ENCODE peak calls at places on chromosome 17, in four cellular contexts. One of them, this sample, is unnamed.

GRCh38 chr17:8300629-8301242 is 5.5 kb upstream of the SLC25A35 start:
- DNase-seq in HCT116: peak; percentile 62
- DNase-seq in neural progenitor cell: peak; percentile 83
- DNase-seq in cardiac muscle cell: peak; percentile 76
- DNase-seq in this sample: peak; percentile 72

GRCh38 chr17:8820311-8821010 is 21.3 kb upstream of the MFSD6L start:
- DNase-seq in HCT116: no peak
- DNase-seq in neural progenitor cell: no peak
- DNase-seq in cardiac muscle cell: no peak
- DNase-seq in this sample: no peak

GRCh38 chr17:52376137-52376536 is 217.6 kb upstream of the CA10 start:
- DNase-seq in HCT116: no peak
- DNase-seq in neural progenitor cell: peak; percentile 23
- DNase-seq in cardiac muscle cell: no peak
- DNase-seq in this sample: no peak

GRCh38 chr17:63437287-63438091 is 8.6 kb downstream of the CYB561 start:
- DNase-seq in HCT116: no peak
- DNase-seq in neural progenitor cell: no peak
- DNase-seq in cardiac muscle cell: peak; percentile 27
- DNase-seq in this sample: no peak

GRCh38 chr17:45150911-45151809 is 2.9 kb downstream of the HEXIM1 start:
- DNase-seq in HCT116: no peak
- DNase-seq in neural progenitor cell: no peak
- DNase-seq in cardiac muscle cell: no peak
- DNase-seq in this sample: no peak

GRCh38 chr17:30095507-30096244 is 20.9 kb upstream of the NSRP1 start:
- DNase-seq in HCT116: peak; percentile 69
- DNase-seq in neural progenitor cell: peak; percentile 64
- DNase-seq in cardiac muscle cell: peak; percentile 84
- DNase-seq in this sample: no peak

GRCh38 chr17:349666-350065 is 2.9 kb downstream of the RPH3AL start:
- DNase-seq in HCT116: no peak
- DNase-seq in neural progenitor cell: no peak
- DNase-seq in cardiac muscle cell: peak; percentile 22
- DNase-seq in this sample: no peak

GRCh38 chr17:76270127-76270592 is 5.0 kb downstream of the UBALD2 start:
- DNase-seq in HCT116: no peak
- DNase-seq in neural progenitor cell: no peak
- DNase-seq in cardiac muscle cell: no peak
- DNase-seq in this sample: no peak

GRCh38 chr17:8016632-8017424 is 14.4 kb downstream of the GUCY2D start:
- DNase-seq in HCT116: no peak
- DNase-seq in neural progenitor cell: peak; percentile 80
- DNase-seq in cardiac muscle cell: peak; percentile 76
- DNase-seq in this sample: peak; percentile 30

GRCh38 chr17:12020595-12021590 is at the start of gene MAP2K4:
- DNase-seq in HCT116: peak; percentile 61
- DNase-seq in neural progenitor cell: peak; percentile 95
- DNase-seq in cardiac muscle cell: peak; percentile 93
- DNase-seq in this sample: peak; percentile 93

GRCh38 chr17:79521225-79521624 is 89.6 kb downstream of the RBFOX3 start:
- DNase-seq in HCT116: no peak
- DNase-seq in neural progenitor cell: no peak
- DNase-seq in cardiac muscle cell: no peak
- DNase-seq in this sample: no peak

GRCh38 chr17:45172541-45173286 is 11.0 kb downstream of the HEXIM2 start:
- DNase-seq in HCT116: peak; percentile 87
- DNase-seq in neural progenitor cell: peak; percentile 62
- DNase-seq in cardiac muscle cell: peak; percentile 66
- DNase-seq in this sample: peak; percentile 36

GRCh38 chr17:46832945-46833839 is 14.7 kb upstream of the WNT3 start:
- DNase-seq in HCT116: no peak
- DNase-seq in neural progenitor cell: peak; percentile 33
- DNase-seq in cardiac muscle cell: peak; percentile 52
- DNase-seq in this sample: no peak

GRCh38 chr17:68207651-68208253 is 40.1 kb upstream of the AMZ2 start:
- DNase-seq in HCT116: no peak
- DNase-seq in neural progenitor cell: no peak
- DNase-seq in cardiac muscle cell: no peak
- DNase-seq in this sample: no peak

GRCh38 chr17:44863254-44863918 is 15.7 kb downstream of the HIGD1B start:
- DNase-seq in HCT116: no peak
- DNase-seq in neural progenitor cell: no peak
- DNase-seq in cardiac muscle cell: no peak
- DNase-seq in this sample: no peak

DNA sequence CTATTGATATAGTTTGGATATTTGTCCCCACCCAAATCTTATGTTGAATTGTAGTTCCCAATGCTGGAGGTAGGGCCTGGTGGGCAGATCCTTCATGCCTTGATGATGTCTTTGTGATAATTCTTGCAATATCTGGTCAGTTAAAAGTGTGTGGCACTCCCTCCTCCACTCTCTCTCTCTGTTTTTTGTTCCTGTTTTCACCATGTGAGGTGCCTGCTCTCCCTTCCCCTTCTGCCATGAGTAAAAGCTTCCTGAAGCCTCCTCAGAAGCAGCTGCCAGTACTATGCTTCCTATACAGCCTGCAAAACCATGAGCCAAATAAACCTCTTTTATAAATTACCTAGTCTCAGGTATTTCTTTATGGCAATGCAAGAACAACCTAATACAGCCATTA is 47.3 kb downstream of the TOM1L2 start:
- DNase-seq in HCT116: no peak
- DNase-seq in neural progenitor cell: no peak
- DNase-seq in cardiac muscle cell: no peak
- DNase-seq in this sample: no peak
- H3K4me1 ChIP-seq in HCT116: peaks cover 49% of the 10 kb centered on the region
- H3K4me1 ChIP-seq in neural progenitor cell: peaks cover 39% of the 10 kb centered on the region
- H3K4me1 ChIP-seq in cardiac muscle cell: peaks cover 31% of the 10 kb centered on the region
- H3K4me1 ChIP-seq in this sample: no peaks in the 10 kb centered on the region

DNA sequence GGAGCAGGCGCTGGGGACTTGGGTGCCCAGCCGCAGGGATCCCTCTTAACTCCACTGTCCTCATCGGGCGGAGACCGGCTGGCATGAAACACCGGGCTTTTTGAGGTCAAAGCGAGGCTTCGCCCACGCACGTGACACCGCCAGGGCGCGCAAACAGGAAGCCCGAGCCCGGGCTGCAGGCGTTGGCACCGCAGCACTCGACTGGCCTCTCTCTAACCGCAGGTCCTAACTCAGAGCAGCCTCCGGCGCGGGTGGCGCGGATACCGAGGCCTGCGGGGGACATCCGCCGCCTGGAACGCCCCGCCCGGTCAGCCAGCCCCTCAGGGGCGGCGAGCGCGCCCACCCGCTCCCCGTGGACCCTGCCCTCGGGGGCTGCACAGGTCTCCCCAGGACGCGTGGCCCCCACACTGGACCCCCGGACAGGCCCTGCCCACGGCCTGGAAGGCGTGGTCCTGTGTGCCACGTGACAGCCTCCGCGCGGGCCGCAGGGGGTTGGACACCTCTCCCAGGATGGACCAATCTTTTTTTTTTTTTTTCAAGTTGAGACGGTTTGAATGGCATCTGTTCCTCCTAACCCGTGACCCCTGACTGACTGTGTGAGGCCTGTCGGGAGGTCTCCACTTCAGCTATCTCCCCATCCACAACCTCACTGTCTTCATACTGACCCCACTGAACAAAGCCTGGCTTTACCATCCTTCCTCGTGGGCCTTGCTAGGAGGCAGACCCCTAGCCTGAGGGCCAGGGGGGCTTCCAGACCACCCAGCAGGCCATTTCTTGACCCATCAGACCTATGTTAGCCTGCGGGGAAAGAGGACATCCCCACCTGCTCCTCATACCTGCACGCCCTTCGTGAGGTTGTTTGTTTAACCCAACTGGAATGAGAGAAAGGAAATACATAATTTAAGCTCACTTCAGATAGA is 8.4 kb upstream of the SLC47A2 start:
- DNase-seq in HCT116: no peak
- DNase-seq in neural progenitor cell: no peak
- DNase-seq in cardiac muscle cell: peak; percentile 48
- DNase-seq in this sample: peak; percentile 40
- H3K4me3 ChIP-seq in HCT116: no peak overlapping the region
- H3K4me3 ChIP-seq in neural progenitor cell: no peak overlapping the region
- H3K4me3 ChIP-seq in cardiac muscle cell: no peak overlapping the region
- H3K4me3 ChIP-seq in this sample: peak overlapping the region; percentile 9

GRCh38 chr17:36946726-36947091 is 2.0 kb upstream of the AATF start:
- DNase-seq in HCT116: no peak
- DNase-seq in neural progenitor cell: no peak
- DNase-seq in cardiac muscle cell: no peak
- DNase-seq in this sample: no peak
- H3K27me3 ChIP-seq in HCT116: no peaks in the 10 kb centered on the region
- H3K27me3 ChIP-seq in neural progenitor cell: peaks cover 69% of the 10 kb centered on the region
- H3K27me3 ChIP-seq in cardiac muscle cell: peaks cover 60% of the 10 kb centered on the region
- H3K27me3 ChIP-seq in this sample: peaks cover 56% of the 10 kb centered on the region

DNA sequence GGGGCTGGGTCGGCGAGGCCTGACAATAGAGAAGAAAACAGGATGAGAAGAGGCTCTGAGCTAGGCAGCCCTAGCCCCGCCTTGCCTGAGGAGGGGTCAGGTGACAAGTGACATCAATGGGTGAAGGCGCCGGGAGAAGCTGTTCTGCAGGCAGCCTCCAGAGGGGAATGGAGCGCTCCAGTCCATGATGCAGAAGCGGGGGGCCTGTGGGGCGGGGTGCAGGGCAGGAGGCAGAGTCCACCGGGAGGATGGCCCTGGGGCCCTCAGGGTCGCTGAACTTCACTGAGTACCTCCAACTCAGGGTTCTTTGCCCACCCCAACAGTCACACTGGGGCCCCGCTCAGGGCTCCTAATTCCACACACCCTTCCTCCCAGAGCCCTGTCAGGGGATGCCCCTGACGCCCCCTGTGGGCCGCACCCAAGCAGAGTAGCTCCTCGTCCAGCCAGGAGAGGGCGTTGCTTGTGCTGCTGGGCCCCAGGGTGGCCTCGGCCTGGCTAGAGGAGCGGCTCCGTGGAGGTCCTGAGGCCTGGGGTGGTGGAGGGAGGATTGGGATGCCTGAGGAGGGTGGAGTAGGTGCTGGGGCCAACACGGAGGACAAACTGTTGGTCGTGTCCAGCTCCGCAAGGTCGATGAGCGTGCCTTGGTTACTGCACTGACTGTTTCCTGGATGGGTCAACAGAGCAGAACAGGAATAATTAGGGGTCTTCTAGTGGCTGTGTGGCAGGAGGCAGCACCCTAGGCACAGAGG is 20.8 kb downstream of the GGA3 start:
- DNase-seq in HCT116: peak; percentile 35
- DNase-seq in neural progenitor cell: peak; percentile 88
- DNase-seq in cardiac muscle cell: peak; percentile 40
- DNase-seq in this sample: peak; percentile 16
- H3K4me1 ChIP-seq in HCT116: no peaks in the 10 kb centered on the region
- H3K4me1 ChIP-seq in neural progenitor cell: no peaks in the 10 kb centered on the region
- H3K4me1 ChIP-seq in cardiac muscle cell: no peaks in the 10 kb centered on the region
- H3K4me1 ChIP-seq in this sample: peaks cover 56% of the 10 kb centered on the region

GRCh38 chr17:50060951-50061712 is 5.2 kb downstream of the ITGA3 start:
- DNase-seq in HCT116: no peak
- DNase-seq in neural progenitor cell: no peak
- DNase-seq in cardiac muscle cell: peak; percentile 83
- DNase-seq in this sample: no peak
- H3K4me3 ChIP-seq in HCT116: peak overlapping the region; percentile 38
- H3K4me3 ChIP-seq in neural progenitor cell: no peak overlapping the region
- H3K4me3 ChIP-seq in cardiac muscle cell: no peak overlapping the region
- H3K4me3 ChIP-seq in this sample: no peak overlapping the region

GRCh38 chr17:39304188-39304587 is 78.4 kb upstream of the STAC2 start:
- DNase-seq in HCT116: no peak
- DNase-seq in neural progenitor cell: no peak
- DNase-seq in cardiac muscle cell: no peak
- DNase-seq in this sample: no peak

GRCh38 chr17:39306509-39307212 is 80.9 kb upstream of the STAC2 start:
- DNase-seq in HCT116: no peak
- DNase-seq in neural progenitor cell: no peak
- DNase-seq in cardiac muscle cell: peak; percentile 8
- DNase-seq in this sample: no peak

GRCh38 chr17:39306028-39306427 is 80.3 kb upstream of the STAC2 start:
- DNase-seq in HCT116: no peak
- DNase-seq in neural progenitor cell: peak; percentile 29
- DNase-seq in cardiac muscle cell: peak; percentile 7
- DNase-seq in this sample: no peak
- H3K27me3 ChIP-seq in HCT116: no peaks in the 10 kb centered on the region
- H3K27me3 ChIP-seq in neural progenitor cell: no peaks in the 10 kb centered on the region
- H3K27me3 ChIP-seq in cardiac muscle cell: no peaks in the 10 kb centered on the region
- H3K27me3 ChIP-seq in this sample: no peaks in the 10 kb centered on the region

DNA sequence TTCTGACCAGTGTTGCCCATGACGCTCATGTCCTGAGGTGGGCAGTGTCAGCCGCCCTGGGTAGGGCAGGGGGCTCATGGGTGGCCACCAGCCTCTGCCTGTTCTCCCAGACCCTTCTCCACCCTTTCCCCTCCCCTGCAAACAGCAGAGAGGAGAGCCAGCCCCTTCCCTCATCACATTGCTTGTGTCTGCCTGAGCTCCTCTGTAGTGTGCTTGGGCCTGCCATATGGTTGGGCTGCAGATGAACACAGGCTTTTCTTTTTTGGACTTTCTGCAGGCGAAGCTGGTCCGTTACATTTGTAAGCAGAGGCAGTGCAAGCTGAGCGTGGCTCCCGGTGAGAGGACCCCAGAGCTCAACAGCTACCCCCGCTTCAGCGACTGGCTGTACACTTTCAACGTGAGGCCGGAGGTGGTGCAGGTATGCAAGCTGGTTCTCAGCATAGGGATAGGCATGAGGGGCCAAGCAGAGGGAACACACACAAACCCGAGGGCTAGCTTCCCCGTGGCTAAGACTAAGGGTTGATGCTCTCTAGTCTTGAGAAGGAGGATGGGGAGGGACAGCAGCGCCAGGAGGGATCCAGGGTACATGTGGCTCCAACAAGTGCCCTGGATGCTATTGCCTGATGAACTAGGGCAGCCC is 80.6 kb upstream of the LGALS9 start:
- DNase-seq in HCT116: no peak
- DNase-seq in neural progenitor cell: no peak
- DNase-seq in cardiac muscle cell: no peak
- DNase-seq in this sample: no peak
- H3K4me1 ChIP-seq in HCT116: peaks cover 58% of the 10 kb centered on the region
- H3K4me1 ChIP-seq in neural progenitor cell: no peaks in the 10 kb centered on the region
- H3K4me1 ChIP-seq in cardiac muscle cell: peaks cover 17% of the 10 kb centered on the region
- H3K4me1 ChIP-seq in this sample: peaks cover 8% of the 10 kb centered on the region